ENCODE peak calls at places on chromosomes 13 and 19, in four cellular contexts. C is H1, S is GM12878, D is K562. Y is an unnamed sample.

GRCh38 chr13:33263976-33264619 is 21.5 kb downstream of the STARD13 start:
- DNase-seq in C (no peak), S (no peak), D (no peak), Y (no peak)

GRCh38 chr13:80341098-80341701 is at the start of gene SPRY2:
- DNase-seq in C (peak; percentile 89), S (no peak), D (peak; percentile 89), Y (peak; percentile 94)

GRCh38 chr19:33551676-33552075 is 30.1 kb upstream of the PEPD start:
- DNase-seq in C (no peak), S (no peak), D (no peak), Y (no peak)

GRCh38 chr13:28542804-28543203 is 47.9 kb upstream of the FLT1 start:
- DNase-seq in C (no peak), S (no peak), D (no peak), Y (no peak)

GRCh38 chr13:21012841-21013681 is 48.3 kb downstream of the LATS2 start:
- DNase-seq in C (no peak), S (no peak), D (no peak), Y (no peak)

GRCh38 chr19:56611288-56611687 is 16.2 kb downstream of the ZNF71 start:
- DNase-seq in C (no peak), S (no peak), D (no peak), Y (no peak)

GRCh38 chr13:110382830-110383229 is 75.7 kb downstream of the COL4A2 start:
- DNase-seq in C (no peak), S (no peak), D (no peak), Y (no peak)

GRCh38 chr19:48756686-48757085 is 1.4 kb downstream of the FGF21 start:
- DNase-seq in C (no peak), S (no peak), D (no peak), Y (no peak)

GRCh38 chr13:110332750-110333149 is 25.7 kb downstream of the COL4A2 start:
- DNase-seq in C (no peak), S (no peak), D (no peak), Y (no peak)

GRCh38 chr19:1754651-1755466 is 1.6 kb downstream of the ONECUT3 start:
- DNase-seq in C (no peak), S (no peak), D (peak; percentile 61), Y (no peak)

GRCh38 chr19:38095411-38096308 is 128.4 kb downstream of the DPF1 start:
- DNase-seq in C (peak; percentile 44), S (peak; percentile 17), D (peak; percentile 85), Y (peak; percentile 46)

GRCh38 chr19:1527650-1528309 is 3.9 kb downstream of the PLK5 start:
- DNase-seq in C (no peak), S (no peak), D (no peak), Y (no peak)

GRCh38 chr19:47000373-47000772 is 19.3 kb upstream of the NPAS1 start:
- DNase-seq in C (no peak), S (no peak), D (no peak), Y (no peak)

GRCh38 chr13:111908391-111908790 is 158.6 kb upstream of the SOX1 start:
- DNase-seq in C (no peak), S (no peak), D (no peak), Y (no peak)

DNA sequence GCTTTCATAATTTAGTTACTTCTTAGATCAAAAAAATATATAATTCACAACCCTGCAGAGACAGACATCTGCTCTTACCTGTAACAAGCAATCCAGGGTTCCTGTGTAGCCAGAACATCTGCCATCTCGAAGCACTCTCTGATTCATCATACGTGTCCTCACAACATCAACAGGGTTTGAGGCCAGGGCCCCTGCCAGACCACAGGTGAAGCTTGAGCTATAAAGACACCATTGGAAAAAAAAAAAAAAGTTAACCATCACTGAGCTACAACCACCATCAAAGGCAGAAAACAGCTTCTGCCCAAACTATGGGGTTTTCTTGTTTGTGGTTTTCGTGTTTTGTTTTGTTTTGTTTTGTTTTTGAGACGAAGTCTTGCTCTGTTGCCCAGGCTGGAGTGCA is 19.3 kb downstream of the SLC25A30 start:
- DNase-seq in C (no peak), S (no peak), D (no peak), Y (no peak)
- TF ChIP-seq ATF2 in C (no peak), S (no peak), D (no peak), Y (no peak)

DNA sequence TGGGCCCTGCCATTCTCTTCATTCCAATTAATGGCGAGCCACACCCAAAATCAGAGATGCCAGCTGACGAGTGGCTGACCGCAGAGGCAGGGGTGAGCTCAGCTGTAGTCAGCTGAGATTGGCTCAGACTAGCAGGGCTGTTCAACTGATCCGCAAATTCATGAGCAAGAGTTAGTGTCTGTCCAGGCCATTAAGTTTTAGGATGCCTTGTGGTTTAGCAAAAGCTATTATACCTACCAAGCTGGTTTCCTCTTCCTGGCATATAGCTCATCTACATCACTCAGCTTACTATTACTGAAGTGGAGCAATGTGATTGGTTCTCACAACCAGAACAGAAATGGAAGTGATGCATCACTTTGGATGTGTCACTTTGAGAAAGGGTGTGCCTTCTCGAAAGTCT is 148.7 kb downstream of the NALCN start:
- DNase-seq in C (no peak), S (no peak), D (no peak), Y (no peak)
- TF ChIP-seq TAF1 in C (no peak), S (no peak), D (no peak), Y (no peak)

GRCh38 chr19:39248806-39249205 is at the start of gene IFNL4:
- DNase-seq in C (no peak), S (no peak), D (no peak), Y (no peak)

GRCh38 chr19:39251081-39251480 is 2.4 kb upstream of the IFNL4 start:
- DNase-seq in C (no peak), S (no peak), D (no peak), Y (no peak)

GRCh38 chr19:39252458-39252857 is 3.8 kb upstream of the IFNL4 start:
- DNase-seq in C (no peak), S (no peak), D (peak; percentile 30), Y (no peak)

GRCh38 chr19:39247701-39248664 is 673 bp downstream of the IFNL4 start:
- DNase-seq in C (no peak), S (no peak), D (no peak), Y (no peak)

GRCh38 chr19:39246951-39247669 is 1.5 kb downstream of the IFNL4 start:
- DNase-seq in C (no peak), S (no peak), D (no peak), Y (no peak)
- TF ChIP-seq ATF2 in C (no peak), S (no peak), D (no peak), Y (no peak)

GRCh38 chr13:78608254-78608704 is 4.9 kb upstream of the POU4F1 start:
- DNase-seq in C (no peak), S (no peak), D (no peak), Y (no peak)
- TF ChIP-seq TAF1 in C (no peak), S (no peak), D (no peak), Y (no peak)

GRCh38 chr13:46665243-46665629 is 112.3 kb downstream of the LRCH1 start:
- DNase-seq in C (no peak), S (no peak), D (no peak), Y (no peak)

GRCh38 chr13:46666727-46667456 is 113.9 kb downstream of the LRCH1 start:
- DNase-seq in C (peak; percentile 25), S (no peak), D (no peak), Y (no peak)

GRCh38 chr13:46667687-46668281 is 114.8 kb downstream of the LRCH1 start:
- DNase-seq in C (no peak), S (no peak), D (no peak), Y (no peak)

GRCh38 chr13:46664195-46664594 is 111.2 kb downstream of the LRCH1 start:
- DNase-seq in C (no peak), S (no peak), D (no peak), Y (no peak)

DNA sequence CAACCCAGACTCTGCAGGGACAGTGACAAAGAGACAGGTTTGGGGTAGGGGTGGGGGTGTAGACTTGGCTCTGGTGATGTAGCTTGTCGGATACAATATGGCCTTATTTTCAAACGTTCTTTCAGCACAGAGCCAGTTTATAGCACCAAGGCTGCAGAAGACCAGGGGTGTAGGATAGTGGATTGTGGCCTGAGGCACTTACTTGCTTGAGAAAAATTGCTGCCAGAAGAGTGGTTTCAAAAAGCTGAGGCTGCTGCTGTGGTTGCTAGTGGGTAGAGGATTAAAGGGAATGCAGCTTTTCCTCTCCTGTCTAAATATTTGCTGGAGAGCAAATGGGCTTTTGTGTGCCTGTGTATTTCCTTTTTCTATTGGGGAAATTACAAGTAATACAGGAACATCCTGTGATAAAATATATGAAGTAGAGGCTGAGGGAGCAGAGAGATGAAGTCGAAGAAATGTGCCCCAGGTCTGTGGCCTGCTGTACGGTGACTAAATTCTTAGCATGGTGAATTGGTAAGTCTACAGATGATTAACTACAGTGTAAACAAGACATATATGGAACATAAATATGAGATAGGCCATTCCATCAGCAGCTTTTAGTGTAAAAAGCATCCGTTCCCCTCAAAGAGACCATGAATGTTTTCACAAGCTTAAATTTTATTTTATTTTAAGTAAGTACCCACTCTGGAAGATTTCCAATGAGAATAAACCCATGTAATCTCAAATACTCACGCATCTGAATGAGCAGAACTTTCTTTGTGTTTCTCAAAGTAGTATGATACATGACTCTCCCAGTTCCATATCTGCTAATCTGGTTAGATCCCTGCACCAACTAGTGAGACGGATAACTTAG is 112.9 kb downstream of the LRCH1 start:
- DNase-seq in C (no peak), S (no peak), D (no peak), Y (peak; percentile 70)
- TF ChIP-seq ATF2 in C (no peak), S (no peak), D (no peak), Y (peak; percentile 14)

GRCh38 chr19:19064098-19064722 is 416 bp downstream of the SLC25A42 start:
- DNase-seq in C (no peak), S (no peak), D (no peak), Y (no peak)
- TF ChIP-seq TAF1 in C (no peak), S (no peak), D (no peak), Y (no peak)

DNA sequence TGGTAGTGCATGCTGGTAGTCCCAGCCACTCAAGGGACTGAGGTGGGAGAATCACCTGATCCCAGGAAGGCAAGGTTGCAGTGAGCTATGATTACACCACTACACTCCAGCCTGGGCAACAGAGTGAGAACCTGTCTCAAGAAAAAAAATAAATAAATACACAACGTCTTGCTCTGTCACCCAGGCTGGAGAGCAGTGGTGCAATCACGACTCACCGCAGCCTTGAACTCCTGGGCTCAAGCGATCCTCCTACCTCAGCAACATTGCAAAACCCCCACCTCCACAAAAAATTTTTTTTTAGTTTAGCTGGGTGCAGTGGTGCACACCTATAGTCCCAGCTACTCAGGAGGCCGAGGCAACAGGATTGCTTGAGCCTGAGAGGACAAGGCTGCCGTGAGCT is 8.8 kb downstream of the TPM4 start:
- DNase-seq in C (no peak), S (no peak), D (no peak), Y (no peak)
- TF ChIP-seq ATF2 in C (no peak), S (no peak), D (no peak), Y (no peak)

DNA sequence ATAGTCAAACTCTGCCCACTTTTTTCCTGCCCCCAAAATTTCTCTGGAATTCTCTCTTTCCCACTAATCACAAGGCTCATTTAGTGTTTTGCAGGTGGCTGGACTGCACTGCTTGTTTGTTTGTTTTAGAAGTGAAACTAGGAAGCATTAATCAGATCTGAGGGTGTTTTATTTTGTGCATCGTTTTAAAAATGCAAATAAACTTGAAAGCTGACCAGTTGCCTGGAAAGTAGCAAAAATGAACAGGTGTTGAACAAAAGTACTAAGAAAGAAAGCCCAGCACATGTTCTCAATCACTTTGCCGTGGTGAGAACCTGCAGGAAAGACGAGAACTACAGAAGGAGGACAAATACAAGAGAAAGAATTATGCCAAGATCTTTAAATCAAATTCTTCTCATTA is 365.5 kb downstream of the PCDH9 start:
- DNase-seq in C (no peak), S (no peak), D (no peak), Y (no peak)
- TF ChIP-seq TAF1 in C (no peak), S (no peak), D (no peak), Y (no peak)